ENCODE peak calls at places on chromosomes 1 and 21, in five cellular contexts. E is frontal cortex; H is HTR-8/SVneo; W is natural killer cell treated with Interleukin-12 subunit alpha and Interleukin-12 subunit beta and Interleukin-15 and Interleukin-18, amount 100 ng/mL, for 72 hours; P is amniotic epithelial cell. Y is an unnamed sample.

GRCh38 chr1:212608956-212609700 is 567 bp downstream of the ATF3 start:
- DNase-seq in P (peak; percentile 32), H (peak; percentile 49), W (no peak), E (peak; percentile 54), Y (peak; percentile 65)

GRCh38 chr1:248703674-248704073 is 1.1 kb upstream of the OR14I1 start:
- DNase-seq in H (no peak), P (no peak), W (no peak), E (no peak), Y (no peak)

GRCh38 chr1:185376288-185376687 is 59.2 kb upstream of the IVNS1ABP start:
- DNase-seq in E (no peak), W (no peak), H (no peak), P (no peak), Y (no peak)

GRCh38 chr1:12551584-12551983 is 66.4 kb downstream of the DHRS3 start:
- DNase-seq in E (no peak), H (no peak), P (no peak), W (no peak), Y (no peak)

GRCh38 chr1:219149185-219149584 is 24.5 kb upstream of the LYPLAL1 start:
- DNase-seq in W (no peak), H (no peak), E (no peak), P (no peak), Y (no peak)

GRCh38 chr1:24481098-24481497 is 21.5 kb upstream of the RCAN3 start:
- DNase-seq in P (no peak), W (no peak), H (no peak), E (no peak), Y (no peak)

GRCh38 chr1:27521336-27522147 is 31.6 kb upstream of the WASF2 start:
- DNase-seq in H (no peak), W (no peak), P (no peak), E (no peak), Y (no peak)

GRCh38 chr21:37628362-37628761 is 261.8 kb downstream of the DYRK1A start:
- DNase-seq in P (no peak), H (no peak), W (no peak), E (no peak), Y (no peak)

GRCh38 chr1:174942547-174943255 is 57.0 kb upstream of the CACYBP start:
- DNase-seq in P (no peak), H (no peak), W (no peak), E (no peak), Y (no peak)

GRCh38 chr21:42820513-42821465 is 58.5 kb downstream of the WDR4 start:
- DNase-seq in E (no peak), W (no peak), H (no peak), P (no peak), Y (no peak)

GRCh38 chr1:184970691-184971161 is 3.6 kb downstream of the NIBAN1 start:
- DNase-seq in E (no peak), P (peak; percentile 39), H (peak; percentile 36), W (peak; percentile 73), Y (no peak)

GRCh38 chr1:176696109-176696508 is 233.1 kb downstream of the PAPPA2 start:
- DNase-seq in P (no peak), H (no peak), E (no peak), W (no peak), Y (no peak)